ENCODE peak calls at places on chromosomes 2 and 18, in ten cellular contexts. One of them, this sample, is unnamed.

GRCh38 chr2:201969241-201969937 is 64.3 kb upstream of the FZD7 start:
- DNase-seq in spleen: no peak
- DNase-seq in left ventricle myocardium inferior: no peak
- DNase-seq in A549: no peak
- DNase-seq in DND-41: no peak
- DNase-seq in OCI-LY7: no peak
- DNase-seq in endodermal cell: no peak
- DNase-seq in left lung: no peak
- DNase-seq in CD8-positive, alpha-beta T cell: no peak
- DNase-seq in neural progenitor cell: no peak
- DNase-seq in this sample: no peak

GRCh38 chr2:21381421-21381820 is 257.7 kb downstream of the TDRD15 start:
- DNase-seq in spleen: no peak
- DNase-seq in left ventricle myocardium inferior: no peak
- DNase-seq in A549: no peak
- DNase-seq in DND-41: no peak
- DNase-seq in OCI-LY7: no peak
- DNase-seq in endodermal cell: no peak
- DNase-seq in left lung: no peak
- DNase-seq in CD8-positive, alpha-beta T cell: no peak
- DNase-seq in neural progenitor cell: no peak
- DNase-seq in this sample: no peak

GRCh38 chr2:42421601-42422252 is 60.7 kb upstream of the COX7A2L start:
- DNase-seq in spleen: no peak
- DNase-seq in left ventricle myocardium inferior: no peak
- DNase-seq in A549: no peak
- DNase-seq in DND-41: no peak
- DNase-seq in OCI-LY7: no peak
- DNase-seq in endodermal cell: no peak
- DNase-seq in left lung: no peak
- DNase-seq in CD8-positive, alpha-beta T cell: no peak
- DNase-seq in neural progenitor cell: no peak
- DNase-seq in this sample: no peak

GRCh38 chr2:230202430-230203109 is 17.2 kb downstream of the SP110 start:
- DNase-seq in spleen: peak
- DNase-seq in left ventricle myocardium inferior: no peak
- DNase-seq in A549: no peak
- DNase-seq in DND-41: no peak
- DNase-seq in OCI-LY7: peak
- DNase-seq in endodermal cell: no peak
- DNase-seq in left lung: no peak
- DNase-seq in CD8-positive, alpha-beta T cell: no peak
- DNase-seq in neural progenitor cell: no peak
- DNase-seq in this sample: no peak

GRCh38 chr2:71611781-71612545 is 158.6 kb downstream of the DYSF start:
- DNase-seq in spleen: no peak
- DNase-seq in left ventricle myocardium inferior: no peak
- DNase-seq in A549: no peak
- DNase-seq in DND-41: no peak
- DNase-seq in OCI-LY7: no peak
- DNase-seq in endodermal cell: peak
- DNase-seq in left lung: peak
- DNase-seq in CD8-positive, alpha-beta T cell: peak
- DNase-seq in neural progenitor cell: no peak
- DNase-seq in this sample: no peak

GRCh38 chr2:217162533-217162932 is 302.7 kb upstream of the TNP1 start:
- DNase-seq in spleen: no peak
- DNase-seq in left ventricle myocardium inferior: no peak
- DNase-seq in A549: no peak
- DNase-seq in DND-41: peak
- DNase-seq in OCI-LY7: no peak
- DNase-seq in endodermal cell: no peak
- DNase-seq in left lung: no peak
- DNase-seq in CD8-positive, alpha-beta T cell: peak
- DNase-seq in neural progenitor cell: peak
- DNase-seq in this sample: no peak

GRCh38 chr2:225041210-225041870 is 928 bp downstream of the DOCK10 start:
- DNase-seq in spleen: peak
- DNase-seq in left ventricle myocardium inferior: no peak
- DNase-seq in A549: peak
- DNase-seq in DND-41: peak
- DNase-seq in OCI-LY7: peak
- DNase-seq in endodermal cell: peak
- DNase-seq in left lung: peak
- DNase-seq in CD8-positive, alpha-beta T cell: peak
- DNase-seq in neural progenitor cell: peak
- DNase-seq in this sample: no peak

GRCh38 chr2:8229546-8229986 is 452.3 kb upstream of the ID2 start:
- DNase-seq in spleen: peak
- DNase-seq in left ventricle myocardium inferior: peak
- DNase-seq in A549: peak
- DNase-seq in DND-41: peak
- DNase-seq in OCI-LY7: peak
- DNase-seq in endodermal cell: no peak
- DNase-seq in left lung: peak
- DNase-seq in CD8-positive, alpha-beta T cell: peak
- DNase-seq in neural progenitor cell: peak
- DNase-seq in this sample: peak

GRCh38 chr18:12606592-12607315 is 51.2 kb downstream of the SPIRE1 start:
- DNase-seq in spleen: no peak
- DNase-seq in left ventricle myocardium inferior: no peak
- DNase-seq in A549: peak
- DNase-seq in DND-41: no peak
- DNase-seq in OCI-LY7: no peak
- DNase-seq in endodermal cell: no peak
- DNase-seq in left lung: no peak
- DNase-seq in CD8-positive, alpha-beta T cell: no peak
- DNase-seq in neural progenitor cell: no peak
- DNase-seq in this sample: no peak

GRCh38 chr2:224220581-224221255 is 181.2 kb downstream of the FAM124B start:
- DNase-seq in spleen: no peak
- DNase-seq in left ventricle myocardium inferior: no peak
- DNase-seq in A549: peak
- DNase-seq in DND-41: no peak
- DNase-seq in OCI-LY7: no peak
- DNase-seq in endodermal cell: no peak
- DNase-seq in left lung: no peak
- DNase-seq in CD8-positive, alpha-beta T cell: no peak
- DNase-seq in neural progenitor cell: no peak
- DNase-seq in this sample: no peak

GRCh38 chr2:28286678-28287077 is 106.0 kb upstream of the FOSL2 start:
- DNase-seq in spleen: no peak
- DNase-seq in left ventricle myocardium inferior: no peak
- DNase-seq in A549: no peak
- DNase-seq in DND-41: no peak
- DNase-seq in OCI-LY7: no peak
- DNase-seq in endodermal cell: no peak
- DNase-seq in left lung: no peak
- DNase-seq in CD8-positive, alpha-beta T cell: no peak
- DNase-seq in neural progenitor cell: no peak
- DNase-seq in this sample: no peak

GRCh38 chr2:11688222-11689069 is 18.5 kb upstream of the NTSR2 start:
- DNase-seq in spleen: peak
- DNase-seq in left ventricle myocardium inferior: peak
- DNase-seq in A549: peak
- DNase-seq in DND-41: peak
- DNase-seq in OCI-LY7: peak
- DNase-seq in endodermal cell: peak
- DNase-seq in left lung: peak
- DNase-seq in CD8-positive, alpha-beta T cell: peak
- DNase-seq in neural progenitor cell: peak
- DNase-seq in this sample: peak
- H3K4me3 ChIP-seq in spleen: no peak
- H3K4me3 ChIP-seq in left ventricle myocardium inferior: peak
- H3K4me3 ChIP-seq in A549: peak
- H3K4me3 ChIP-seq in DND-41: peak
- H3K4me3 ChIP-seq in OCI-LY7: no peak
- H3K4me3 ChIP-seq in endodermal cell: no peak
- H3K4me3 ChIP-seq in left lung: peak
- H3K4me3 ChIP-seq in CD8-positive, alpha-beta T cell: no peak
- H3K4me3 ChIP-seq in neural progenitor cell: peak
- H3K4me3 ChIP-seq in this sample: peak

DNA sequence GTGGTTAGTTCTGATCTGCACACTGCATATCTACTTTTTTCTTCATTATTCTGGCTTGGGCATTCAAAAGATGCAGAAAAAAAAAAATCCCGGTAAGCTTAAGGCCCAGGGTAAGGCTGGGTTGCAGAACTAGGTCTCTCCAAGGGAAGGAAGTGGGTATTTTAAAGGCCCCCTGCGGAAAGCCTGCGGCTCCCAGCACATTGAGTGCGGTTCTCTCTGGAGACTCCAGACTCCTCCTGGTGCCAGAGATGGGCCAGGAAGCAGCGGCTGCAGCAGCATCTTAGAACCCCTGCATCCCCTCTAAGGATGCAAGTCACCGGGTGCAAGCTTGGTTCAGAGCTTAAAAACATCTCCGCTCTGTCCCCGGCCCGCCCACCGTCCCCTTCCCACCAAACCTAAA is 49.5 kb downstream of the TGIF1 start:
- DNase-seq in spleen: no peak
- DNase-seq in left ventricle myocardium inferior: no peak
- DNase-seq in A549: no peak
- DNase-seq in DND-41: no peak
- DNase-seq in OCI-LY7: no peak
- DNase-seq in endodermal cell: peak
- DNase-seq in left lung: no peak
- DNase-seq in CD8-positive, alpha-beta T cell: no peak
- DNase-seq in neural progenitor cell: peak
- DNase-seq in this sample: no peak
- H3K27ac ChIP-seq in spleen: no peak
- H3K27ac ChIP-seq in left ventricle myocardium inferior: no peak
- H3K27ac ChIP-seq in A549: peak
- H3K27ac ChIP-seq in DND-41: no peak
- H3K27ac ChIP-seq in OCI-LY7: peak
- H3K27ac ChIP-seq in endodermal cell: no peak
- H3K27ac ChIP-seq in left lung: no peak
- H3K27ac ChIP-seq in CD8-positive, alpha-beta T cell: no peak
- H3K27ac ChIP-seq in neural progenitor cell: no peak
- H3K27ac ChIP-seq in this sample: no peak

DNA sequence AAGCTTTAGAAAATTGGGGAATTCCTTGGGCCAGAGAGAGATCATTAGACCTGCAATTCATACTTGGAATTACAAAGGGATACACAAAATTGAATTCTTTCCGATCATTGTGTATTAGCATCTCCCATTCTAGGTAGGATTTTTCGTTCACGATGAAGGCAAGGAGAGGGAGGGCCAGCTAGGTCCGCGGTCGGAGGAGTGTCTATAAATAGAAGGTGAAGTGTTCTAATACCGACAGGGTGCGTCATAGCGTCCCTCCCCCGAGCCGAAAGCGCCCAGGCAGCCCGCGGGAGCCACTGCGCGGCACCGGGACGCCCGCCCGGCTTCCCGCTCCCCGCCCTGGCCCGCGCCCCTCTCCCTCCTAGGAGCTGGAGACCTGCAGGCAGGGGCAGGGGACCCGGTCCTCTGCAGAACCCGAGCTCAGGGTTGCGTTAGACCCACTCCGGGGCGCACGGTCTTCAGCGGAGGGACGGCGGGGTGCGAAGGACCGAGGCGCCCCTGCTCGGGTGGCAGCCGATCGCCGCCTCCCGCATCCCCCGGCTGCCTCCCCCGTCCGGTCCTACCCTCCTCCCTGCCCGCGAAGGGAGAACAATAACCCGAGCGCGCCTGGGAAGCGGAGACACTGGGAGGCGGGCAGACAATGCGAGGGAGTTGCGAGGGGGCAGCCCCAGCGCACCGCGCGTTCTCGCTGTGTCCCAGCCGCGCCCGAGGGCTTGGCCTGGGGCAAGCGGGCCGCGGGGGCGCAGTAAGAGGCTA is 114.1 kb upstream of the SERTAD2 start:
- DNase-seq in spleen: peak
- DNase-seq in left ventricle myocardium inferior: peak
- DNase-seq in A549: peak
- DNase-seq in DND-41: peak
- DNase-seq in OCI-LY7: peak
- DNase-seq in endodermal cell: peak
- DNase-seq in left lung: peak
- DNase-seq in CD8-positive, alpha-beta T cell: peak
- DNase-seq in neural progenitor cell: peak
- DNase-seq in this sample: peak
- TF ChIP-seq CTCF in spleen: no peak
- TF ChIP-seq CTCF in left ventricle myocardium inferior: peak
- TF ChIP-seq CTCF in A549: peak
- TF ChIP-seq CTCF in DND-41: peak
- TF ChIP-seq CTCF in OCI-LY7: peak
- TF ChIP-seq CTCF in endodermal cell: peak
- TF ChIP-seq CTCF in left lung: no peak
- TF ChIP-seq CTCF in CD8-positive, alpha-beta T cell: no peak
- TF ChIP-seq CTCF in neural progenitor cell: peak
- TF ChIP-seq CTCF in this sample: no peak

DNA sequence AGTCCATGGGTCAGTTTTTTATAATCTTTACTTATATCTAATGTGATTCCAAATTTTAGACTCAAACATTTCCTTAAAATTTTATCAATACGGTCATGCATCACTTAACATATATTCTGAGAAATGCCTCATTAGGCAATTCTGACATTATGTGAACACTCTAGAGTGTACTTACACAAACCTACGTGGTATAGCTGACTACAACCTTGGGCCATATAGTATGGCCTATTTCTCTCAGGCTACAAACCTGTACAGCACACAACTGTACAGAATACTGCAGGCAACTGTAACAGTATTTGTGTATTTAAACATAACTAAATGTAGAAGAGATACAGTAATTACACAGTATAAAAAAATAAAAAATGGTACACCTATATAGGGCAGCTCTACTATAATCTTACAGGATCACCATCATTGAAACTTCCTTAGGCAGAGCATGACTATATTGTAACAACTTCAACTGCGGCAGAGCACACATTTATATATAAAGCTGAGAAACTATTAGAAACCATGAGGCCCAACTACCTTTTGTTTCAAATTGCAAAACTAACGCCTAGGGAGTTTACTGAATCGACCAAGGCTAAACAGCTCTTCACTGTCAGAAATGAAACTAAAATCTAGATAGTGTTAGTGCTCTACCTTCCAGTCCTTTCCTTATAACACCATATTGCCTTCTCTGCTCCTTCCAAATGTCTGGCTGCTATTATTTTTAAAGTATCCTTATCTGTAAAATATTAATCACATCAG is 6.9 kb downstream of the YES1 start:
- DNase-seq in spleen: no peak
- DNase-seq in left ventricle myocardium inferior: no peak
- DNase-seq in A549: no peak
- DNase-seq in DND-41: no peak
- DNase-seq in OCI-LY7: no peak
- DNase-seq in endodermal cell: no peak
- DNase-seq in left lung: no peak
- DNase-seq in CD8-positive, alpha-beta T cell: no peak
- DNase-seq in neural progenitor cell: no peak
- DNase-seq in this sample: no peak
- H3K4me3 ChIP-seq in spleen: no peak
- H3K4me3 ChIP-seq in left ventricle myocardium inferior: peak
- H3K4me3 ChIP-seq in A549: no peak
- H3K4me3 ChIP-seq in DND-41: no peak
- H3K4me3 ChIP-seq in OCI-LY7: no peak
- H3K4me3 ChIP-seq in endodermal cell: no peak
- H3K4me3 ChIP-seq in left lung: no peak
- H3K4me3 ChIP-seq in CD8-positive, alpha-beta T cell: peak
- H3K4me3 ChIP-seq in neural progenitor cell: no peak
- H3K4me3 ChIP-seq in this sample: no peak